ENCODE peak calls at places on chromosomes 11 and 22, in six cellular contexts. R, D, U, H, C and P are unnamed samples.

GRCh38 chr22:33337524-33337923 is 279.3 kb upstream of the SYN3 start:
- DNase-seq in R (no peak), D (no peak), U (no peak), H (no peak), C (no peak), P (no peak)

GRCh38 chr11:87036756-87037449 is 831 bp upstream of the TMEM135 start:
- DNase-seq in R (peak), D (no peak), U (no peak), H (peak), C (no peak), P (peak)

GRCh38 chr11:31796523-31797226 is 14.4 kb downstream of the PAX6 start:
- DNase-seq in R (no peak), D (no peak), U (no peak), H (no peak), C (no peak), P (peak)

GRCh38 chr11:65821107-65821506 is 12.7 kb upstream of the SNX32 start:
- DNase-seq in R (no peak), D (no peak), U (no peak), H (no peak), C (no peak), P (no peak)

GRCh38 chr11:24793479-24793878 is 296.6 kb downstream of the LUZP2 start:
- DNase-seq in R (no peak), D (no peak), U (no peak), H (no peak), C (no peak), P (no peak)

GRCh38 chr22:49129736-49130135 is 697.9 kb downstream of the BRD1 start:
- DNase-seq in R (no peak), D (no peak), U (no peak), H (no peak), C (no peak), P (peak)

GRCh38 chr22:27120036-27120435 is 462.6 kb downstream of the MIAT start:
- DNase-seq in R (no peak), D (no peak), U (no peak), H (no peak), C (no peak), P (no peak)

GRCh38 chr11:1874406-1875092 is 17.1 kb downstream of the PRR33 start:
- DNase-seq in R (no peak), D (no peak), U (no peak), H (no peak), C (no peak), P (peak)

GRCh38 chr11:66842896-66843775 is at the start of gene RCE1:
- DNase-seq in R (peak), D (peak), U (peak), H (peak), C (no peak), P (peak)

GRCh38 chr11:65887026-65887722 is 1.1 kb downstream of the FIBP start:
- DNase-seq in R (no peak), D (no peak), U (no peak), H (peak), C (no peak), P (peak)

GRCh38 chr11:17607572-17608570 is 60.8 kb downstream of the OTOG start:
- DNase-seq in R (no peak), D (no peak), U (no peak), H (no peak), C (no peak), P (peak)

GRCh38 chr11:126415669-126416420 is 60.4 kb downstream of the ST3GAL4 start:
- DNase-seq in R (no peak), D (no peak), U (no peak), H (no peak), C (no peak), P (peak)

GRCh38 chr11:73980001-73980960 is 2.4 kb downstream of the UCP2 start:
- DNase-seq in R (peak), D (peak), U (no peak), H (no peak), C (no peak), P (peak)

GRCh38 chr22:25827415-25827814 is 85.4 kb downstream of the MYO18B start:
- DNase-seq in R (no peak), D (no peak), U (no peak), H (no peak), C (no peak), P (no peak)

GRCh38 chr22:37427711-37428635 is 694 bp upstream of the ELFN2 start:
- DNase-seq in R (no peak), D (no peak), U (no peak), H (no peak), C (no peak), P (peak)

GRCh38 chr11:129315781-129316579 is 59.7 kb upstream of the BARX2 start:
- DNase-seq in R (no peak), D (no peak), U (no peak), H (no peak), C (peak), P (no peak)

GRCh38 chr11:129652828-129653227 is 162.8 kb upstream of the TMEM45B start:
- DNase-seq in R (no peak), D (no peak), U (no peak), H (peak), C (no peak), P (peak)

GRCh38 chr11:76626921-76627391 is 43.6 kb downstream of the LRRC32 start:
- DNase-seq in R (peak), D (peak), U (no peak), H (peak), C (no peak), P (peak)

GRCh38 chr11:68550485-68550817 is 89.9 kb downstream of the PPP6R3 start:
- DNase-seq in R (no peak), D (no peak), U (no peak), H (no peak), C (no peak), P (no peak)

GRCh38 chr11:77401486-77402217 is 72.2 kb downstream of the PAK1 start:
- DNase-seq in R (no peak), D (no peak), U (no peak), H (no peak), C (no peak), P (no peak)